ENCODE peak calls at places on chromosomes 5 and 9, in seven cellular contexts. M, K, C, B, Y, A and N are unnamed samples.

GRCh38 chr5:36902353-36902752 is 25.8 kb downstream of the NIPBL start:
- DNase-seq in M (no peak), K (no peak), C (no peak), B (no peak), Y (no peak), A (no peak), N (no peak)

GRCh38 chr9:112050544-112051475 is 124.3 kb downstream of the SUSD1 start:
- DNase-seq in M (no peak), K (no peak), C (no peak), B (peak; percentile 97), Y (no peak), A (peak; percentile 57), N (no peak)

GRCh38 chr5:151665584-151665982 is 21.1 kb downstream of the SPARC start:
- DNase-seq in M (no peak), K (no peak), C (no peak), B (no peak), Y (no peak), A (no peak), N (no peak)

GRCh38 chr9:127931092-127931881 is 710 bp upstream of the PIP5KL1 start:
- DNase-seq in M (no peak), K (peak; percentile 52), C (no peak), B (peak; percentile 62), Y (peak; percentile 32), A (no peak), N (no peak)

GRCh38 chr5:156589859-156590216 is 260.3 kb upstream of the PPP1R2B start:
- DNase-seq in M (no peak), K (no peak), C (no peak), B (no peak), Y (no peak), A (no peak), N (no peak)

GRCh38 chr5:134046330-134046729 is 41.6 kb upstream of the VDAC1 start:
- DNase-seq in M (no peak), K (no peak), C (no peak), B (no peak), Y (no peak), A (no peak), N (no peak)

GRCh38 chr5:102681403-102681983 is 73.6 kb upstream of the PAM start:
- DNase-seq in M (peak; percentile 66), K (peak; percentile 81), C (peak; percentile 60), B (peak; percentile 71), Y (peak; percentile 69), A (peak; percentile 29), N (no peak)

GRCh38 chr5:179805529-179806249 is 977 bp downstream of the MGAT4B start:
- DNase-seq in M (peak; percentile 40), K (no peak), C (peak; percentile 36), B (no peak), Y (peak; percentile 37), A (no peak), N (peak; percentile 90)

GRCh38 chr5:17918373-17919104 is 284.3 kb downstream of the TAF11L14 start:
- DNase-seq in M (no peak), K (no peak), C (no peak), B (peak; percentile 56), Y (no peak), A (no peak), N (no peak)